ENCODE peak calls at places on chromosomes 1 and 21, in four cellular contexts. One of them, this sample, is unnamed.

GRCh38 chr1:72643142-72643541 is 360.8 kb upstream of the NEGR1 start:
- DNase-seq in right atrium auricular region: no peak
- DNase-seq in NT2/D1: no peak
- DNase-seq in body of pancreas: no peak
- DNase-seq in this sample: no peak

GRCh38 chr1:230120949-230121381 is 53.9 kb downstream of the GALNT2 start:
- DNase-seq in right atrium auricular region: no peak
- DNase-seq in NT2/D1: no peak
- DNase-seq in body of pancreas: no peak
- DNase-seq in this sample: no peak

GRCh38 chr1:178540646-178541045 is 27.7 kb downstream of the TEX35 start:
- DNase-seq in right atrium auricular region: no peak
- DNase-seq in NT2/D1: no peak
- DNase-seq in body of pancreas: no peak
- DNase-seq in this sample: no peak

GRCh38 chr1:206801467-206801866 is 29.2 kb upstream of the IL10 start:
- DNase-seq in right atrium auricular region: no peak
- DNase-seq in NT2/D1: no peak
- DNase-seq in body of pancreas: no peak
- DNase-seq in this sample: no peak

GRCh38 chr21:43696214-43696613 is 22.7 kb upstream of the PDXK start:
- DNase-seq in right atrium auricular region: no peak
- DNase-seq in NT2/D1: no peak
- DNase-seq in body of pancreas: no peak
- DNase-seq in this sample: no peak

GRCh38 chr1:183956559-183957188 is 80.9 kb downstream of the COLGALT2 start:
- DNase-seq in right atrium auricular region: no peak
- DNase-seq in NT2/D1: no peak
- DNase-seq in body of pancreas: no peak
- DNase-seq in this sample: peak; percentile 30

GRCh38 chr21:41927727-41928409 is 25.9 kb downstream of the C2CD2 start:
- DNase-seq in right atrium auricular region: no peak
- DNase-seq in NT2/D1: no peak
- DNase-seq in body of pancreas: no peak
- DNase-seq in this sample: no peak

GRCh38 chr1:167718926-167719691 is 2.7 kb upstream of the MPZL1 start:
- DNase-seq in right atrium auricular region: no peak
- DNase-seq in NT2/D1: no peak
- DNase-seq in body of pancreas: no peak
- DNase-seq in this sample: no peak

GRCh38 chr1:97764991-97765390 is 155.8 kb downstream of the DPYD start:
- DNase-seq in right atrium auricular region: no peak
- DNase-seq in NT2/D1: no peak
- DNase-seq in body of pancreas: no peak
- DNase-seq in this sample: no peak

GRCh38 chr1:107669996-107670395 is 295.0 kb downstream of the VAV3 start:
- DNase-seq in right atrium auricular region: no peak
- DNase-seq in NT2/D1: no peak
- DNase-seq in body of pancreas: peak; percentile 67
- DNase-seq in this sample: peak; percentile 22

GRCh38 chr21:46045154-46045553 is 52.8 kb upstream of the COL6A2 start:
- DNase-seq in right atrium auricular region: no peak
- DNase-seq in NT2/D1: no peak
- DNase-seq in body of pancreas: no peak
- DNase-seq in this sample: no peak

GRCh38 chr21:42190492-42190875 is 28.5 kb upstream of the ABCG1 start:
- DNase-seq in right atrium auricular region: peak; percentile 26
- DNase-seq in NT2/D1: no peak
- DNase-seq in body of pancreas: no peak
- DNase-seq in this sample: no peak

GRCh38 chr21:39350094-39351006 is 1.5 kb upstream of the HMGN1 start:
- DNase-seq in right atrium auricular region: no peak
- DNase-seq in NT2/D1: no peak
- DNase-seq in body of pancreas: no peak
- DNase-seq in this sample: no peak

GRCh38 chr1:70156529-70157120 is 48.8 kb downstream of the LRRC40 start:
- DNase-seq in right atrium auricular region: no peak
- DNase-seq in NT2/D1: no peak
- DNase-seq in body of pancreas: no peak
- DNase-seq in this sample: no peak

GRCh38 chr1:53332188-53332564 is 4.3 kb upstream of the LRP8 start:
- DNase-seq in right atrium auricular region: no peak
- DNase-seq in NT2/D1: no peak
- DNase-seq in body of pancreas: peak; percentile 3
- DNase-seq in this sample: peak; percentile 17

GRCh38 chr21:43728467-43729390 is 9.8 kb downstream of the PDXK start:
- DNase-seq in right atrium auricular region: peak; percentile 97
- DNase-seq in NT2/D1: peak; percentile 89
- DNase-seq in body of pancreas: peak; percentile 88
- DNase-seq in this sample: peak; percentile 99

GRCh38 chr1:203690730-203691129 is 64.1 kb downstream of the ATP2B4 start:
- DNase-seq in right atrium auricular region: no peak
- DNase-seq in NT2/D1: peak; percentile 71
- DNase-seq in body of pancreas: no peak
- DNase-seq in this sample: no peak

GRCh38 chr1:53369761-53370160 is 41.9 kb upstream of the LRP8 start:
- DNase-seq in right atrium auricular region: no peak
- DNase-seq in NT2/D1: no peak
- DNase-seq in body of pancreas: peak; percentile 2
- DNase-seq in this sample: peak; percentile 14

GRCh38 chr1:199029855-199030254 is 391.0 kb downstream of the PTPRC start:
- DNase-seq in right atrium auricular region: no peak
- DNase-seq in NT2/D1: no peak
- DNase-seq in body of pancreas: no peak
- DNase-seq in this sample: no peak
- H3K4me1 ChIP-seq in right atrium auricular region: no peaks in the 10 kb centered on the region
- H3K4me1 ChIP-seq in NT2/D1: no peaks in the 10 kb centered on the region
- H3K4me1 ChIP-seq in body of pancreas: no peaks in the 10 kb centered on the region
- H3K4me1 ChIP-seq in this sample: no peaks in the 10 kb centered on the region

GRCh38 chr1:90719321-90720136 is 2.4 kb upstream of the BARHL2 start:
- DNase-seq in right atrium auricular region: no peak
- DNase-seq in NT2/D1: no peak
- DNase-seq in body of pancreas: no peak
- DNase-seq in this sample: no peak

GRCh38 chr1:90722874-90723273 is 5.8 kb upstream of the BARHL2 start:
- DNase-seq in right atrium auricular region: no peak
- DNase-seq in NT2/D1: no peak
- DNase-seq in body of pancreas: no peak
- DNase-seq in this sample: no peak

GRCh38 chr1:90720137-90720636 is 3.1 kb upstream of the BARHL2 start:
- DNase-seq in right atrium auricular region: no peak
- DNase-seq in NT2/D1: no peak
- DNase-seq in body of pancreas: no peak
- DNase-seq in this sample: no peak

GRCh38 chr1:90723561-90724108 is 6.5 kb upstream of the BARHL2 start:
- DNase-seq in right atrium auricular region: no peak
- DNase-seq in NT2/D1: no peak
- DNase-seq in body of pancreas: no peak
- DNase-seq in this sample: no peak

DNA sequence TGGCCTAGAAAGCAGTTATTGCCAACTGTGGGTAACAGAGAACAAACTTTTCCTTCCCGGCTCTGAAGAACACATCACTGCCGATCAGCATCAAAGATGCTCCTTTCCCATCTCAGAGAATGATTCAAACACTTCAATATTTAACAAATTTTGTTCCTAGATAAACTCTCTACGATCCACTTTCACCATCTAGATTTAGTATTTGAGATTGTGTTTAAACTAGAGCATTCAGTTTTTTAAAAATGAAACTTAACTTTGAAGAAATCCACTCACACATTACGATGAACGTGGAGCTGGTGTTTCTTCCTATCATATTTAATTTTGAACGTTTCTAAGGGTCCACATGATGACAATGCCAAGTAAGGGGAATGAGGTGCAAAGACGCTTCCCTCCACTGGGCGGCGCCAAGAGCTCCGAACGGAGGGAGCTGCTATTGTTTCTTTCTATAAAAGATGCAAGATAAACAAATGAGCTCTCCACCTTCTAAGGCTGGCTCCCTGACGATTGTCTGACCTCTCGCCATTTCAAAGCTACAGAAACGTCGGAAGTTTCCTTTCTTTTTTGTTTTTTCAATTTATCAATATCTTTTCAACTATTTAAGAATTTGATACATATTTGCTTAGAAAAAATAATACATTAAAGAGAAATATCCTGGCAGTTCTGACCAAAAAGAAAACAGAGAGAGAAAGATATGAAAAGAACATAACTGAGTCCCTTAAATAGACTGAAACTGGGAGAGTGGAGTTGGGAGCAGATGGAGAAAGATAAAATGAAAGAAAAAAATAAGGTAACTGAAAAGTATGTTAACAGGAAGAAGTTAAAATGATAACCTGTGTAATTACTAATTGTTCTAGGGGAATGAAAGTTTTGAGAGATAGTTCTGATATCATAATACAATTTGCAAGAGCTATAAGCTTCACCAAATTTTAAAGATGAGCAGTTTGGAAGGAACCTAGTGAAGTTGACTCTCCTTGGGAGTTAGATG is 4.4 kb upstream of the BARHL2 start:
- DNase-seq in right atrium auricular region: no peak
- DNase-seq in NT2/D1: no peak
- DNase-seq in body of pancreas: no peak
- DNase-seq in this sample: no peak
- H3K4me1 ChIP-seq in right atrium auricular region: peaks cover 62% of the 10 kb centered on the region
- H3K4me1 ChIP-seq in NT2/D1: peaks cover 9% of the 10 kb centered on the region
- H3K4me1 ChIP-seq in body of pancreas: peaks cover 48% of the 10 kb centered on the region
- H3K4me1 ChIP-seq in this sample: no peaks in the 10 kb centered on the region

GRCh38 chr1:16150508-16150907 is 5.4 kb downstream of the EPHA2 start:
- DNase-seq in right atrium auricular region: no peak
- DNase-seq in NT2/D1: no peak
- DNase-seq in body of pancreas: no peak
- DNase-seq in this sample: no peak
- H3K4me1 ChIP-seq in right atrium auricular region: peaks cover 91% of the 10 kb centered on the region
- H3K4me1 ChIP-seq in NT2/D1: peaks cover 32% of the 10 kb centered on the region
- H3K4me1 ChIP-seq in body of pancreas: peaks cover 76% of the 10 kb centered on the region
- H3K4me1 ChIP-seq in this sample: peaks cover 45% of the 10 kb centered on the region

GRCh38 chr1:25695991-25696330 is 79.4 kb downstream of the MAN1C1 start:
- DNase-seq in right atrium auricular region: peak; percentile 74
- DNase-seq in NT2/D1: peak; percentile 61
- DNase-seq in body of pancreas: no peak
- DNase-seq in this sample: peak; percentile 84
- H3K4me1 ChIP-seq in right atrium auricular region: peaks cover 72% of the 10 kb centered on the region
- H3K4me1 ChIP-seq in NT2/D1: peaks cover 23% of the 10 kb centered on the region
- H3K4me1 ChIP-seq in body of pancreas: no peaks in the 10 kb centered on the region
- H3K4me1 ChIP-seq in this sample: peaks cover 77% of the 10 kb centered on the region

GRCh38 chr1:214418380-214418779 is 133.0 kb downstream of the PTPN14 start:
- DNase-seq in right atrium auricular region: no peak
- DNase-seq in NT2/D1: no peak
- DNase-seq in body of pancreas: no peak
- DNase-seq in this sample: no peak
- H3K4me1 ChIP-seq in right atrium auricular region: peaks cover 36% of the 10 kb centered on the region
- H3K4me1 ChIP-seq in NT2/D1: no peaks in the 10 kb centered on the region
- H3K4me1 ChIP-seq in body of pancreas: no peaks in the 10 kb centered on the region
- H3K4me1 ChIP-seq in this sample: peaks cover 42% of the 10 kb centered on the region